ENCODE peak calls at places on chromosomes 4 and X, in five cellular contexts. Y, O, B, F and A are unnamed samples.

GRCh38 chrX:109312757-109313156 is 169.1 kb downstream of the GUCY2F start:
- DNase-seq in Y (no peak), O (no peak), B (no peak), F (no peak), A (no peak)

GRCh38 chr4:46505131-46505530 is 115.2 kb upstream of the GABRA2 start:
- DNase-seq in Y (no peak), O (no peak), B (no peak), F (no peak), A (no peak)

GRCh38 chr4:38132140-38132673 is 172.0 kb downstream of the PTTG2 start:
- DNase-seq in Y (no peak), O (no peak), B (peak; percentile 93), F (peak; percentile 33), A (no peak)

GRCh38 chr4:24980064-24980690 is 50.6 kb downstream of the LGI2 start:
- DNase-seq in Y (no peak), O (no peak), B (peak; percentile 67), F (peak; percentile 39), A (peak; percentile 68)

GRCh38 chr4:52015366-52015765 is 4.8 kb downstream of the LRRC66 start:
- DNase-seq in Y (no peak), O (no peak), B (peak; percentile 21), F (peak; percentile 16), A (no peak)

GRCh38 chr4:186740822-186741221 is 17.2 kb upstream of the FAT1 start:
- DNase-seq in Y (no peak), O (no peak), B (no peak), F (no peak), A (no peak)

GRCh38 chr4:54064317-54065275 is at the start of gene CHIC2:
- DNase-seq in Y (peak; percentile 97), O (peak; percentile 94), B (peak; percentile 93), F (peak; percentile 72), A (peak; percentile 92)

GRCh38 chr4:31768756-31769155 is 1048.6 kb downstream of the PCDH7 start:
- DNase-seq in Y (no peak), O (no peak), B (no peak), F (no peak), A (no peak)

GRCh38 chr4:71944956-71945355 is 86.8 kb upstream of the NPFFR2 start:
- DNase-seq in Y (no peak), O (no peak), B (no peak), F (no peak), A (no peak)

GRCh38 chr4:163063891-163064290 is 102.8 kb downstream of the NAF1 start:
- DNase-seq in Y (no peak), O (no peak), B (no peak), F (no peak), A (no peak)

GRCh38 chrX:123561439-123562215 is 171.2 kb downstream of the THOC2 start:
- DNase-seq in Y (no peak), O (no peak), B (no peak), F (no peak), A (no peak)

GRCh38 chrX:132748268-132748667 is 210.2 kb downstream of the HS6ST2 start:
- DNase-seq in Y (no peak), O (no peak), B (no peak), F (no peak), A (no peak)

GRCh38 chr4:163991268-163991667 is 496.8 kb downstream of the TMA16 start:
- DNase-seq in Y (no peak), O (no peak), B (no peak), F (no peak), A (no peak)

GRCh38 chr4:81314897-81315470 is 100.0 kb upstream of the PRKG2 start:
- DNase-seq in Y (no peak), O (no peak), B (peak; percentile 94), F (no peak), A (no peak)

GRCh38 chr4:183905593-183906485 is 732 bp downstream of the STOX2 start:
- DNase-seq in Y (no peak), O (peak; percentile 45), B (peak; percentile 47), F (no peak), A (no peak)

GRCh38 chr4:76203541-76203940 is 10.1 kb downstream of the SCARB2 start:
- DNase-seq in Y (no peak), O (no peak), B (no peak), F (no peak), A (no peak)

GRCh38 chr4:121822796-121823504 is 733 bp downstream of the CCNA2 start:
- DNase-seq in Y (peak; percentile 71), O (peak; percentile 33), B (peak; percentile 24), F (no peak), A (peak; percentile 57)

GRCh38 chr4:42965326-42965725 is 72.8 kb downstream of the GRXCR1 start:
- DNase-seq in Y (no peak), O (no peak), B (no peak), F (no peak), A (no peak)

GRCh38 chrX:152600853-152601635 is 36.7 kb upstream of the GABRQ start:
- DNase-seq in Y (no peak), O (no peak), B (no peak), F (no peak), A (no peak)

GRCh38 chr4:58413849-58414248 is 1303.7 kb upstream of the IGFBP7 start:
- DNase-seq in Y (no peak), O (no peak), B (no peak), F (no peak), A (no peak)

GRCh38 chr4:102387552-102388150 is 42.4 kb upstream of the SLC39A8 start:
- DNase-seq in Y (no peak), O (no peak), B (no peak), F (no peak), A (no peak)

GRCh38 chrX:154712781-154713391 is 38.0 kb downstream of the GAB3 start:
- DNase-seq in Y (no peak), O (no peak), B (peak; percentile 75), F (peak; percentile 55), A (peak; percentile 84)

GRCh38 chrX:46757052-46757451 is 1.9 kb downstream of the SLC9A7 start:
- DNase-seq in Y (no peak), O (no peak), B (no peak), F (no peak), A (no peak)

GRCh38 chr4:36310793-36311192 is 29.4 kb downstream of the DTHD1 start:
- DNase-seq in Y (no peak), O (no peak), B (no peak), F (no peak), A (peak; percentile 51)

GRCh38 chr4:76947369-76947768 is 2.2 kb upstream of the SEPTIN11 start:
- DNase-seq in Y (no peak), O (no peak), B (no peak), F (no peak), A (no peak)

GRCh38 chrX:7109838-7110793 is 37.4 kb upstream of the STS start:
- DNase-seq in Y (no peak), O (no peak), B (no peak), F (no peak), A (no peak)

GRCh38 chrX:10158279-10158939 is 1.6 kb downstream of the CLCN4 start:
- DNase-seq in Y (no peak), O (no peak), B (no peak), F (no peak), A (no peak)

GRCh38 chr4:163111588-163111987 is 55.1 kb downstream of the NAF1 start:
- DNase-seq in Y (no peak), O (no peak), B (peak; percentile 11), F (no peak), A (peak; percentile 9)

GRCh38 chrX:153766871-153767673 is 3.0 kb downstream of the PLXNB3 start:
- DNase-seq in Y (peak; percentile 64), O (peak; percentile 32), B (no peak), F (no peak), A (no peak)

GRCh38 chrX:12819231-12819630 is 28.0 kb downstream of the PRPS2 start:
- DNase-seq in Y (no peak), O (no peak), B (no peak), F (no peak), A (no peak)

GRCh38 chr4:88442636-88443260 is 14.2 kb upstream of the HERC5 start:
- DNase-seq in Y (no peak), O (peak; percentile 18), B (no peak), F (no peak), A (peak; percentile 14)

DNA sequence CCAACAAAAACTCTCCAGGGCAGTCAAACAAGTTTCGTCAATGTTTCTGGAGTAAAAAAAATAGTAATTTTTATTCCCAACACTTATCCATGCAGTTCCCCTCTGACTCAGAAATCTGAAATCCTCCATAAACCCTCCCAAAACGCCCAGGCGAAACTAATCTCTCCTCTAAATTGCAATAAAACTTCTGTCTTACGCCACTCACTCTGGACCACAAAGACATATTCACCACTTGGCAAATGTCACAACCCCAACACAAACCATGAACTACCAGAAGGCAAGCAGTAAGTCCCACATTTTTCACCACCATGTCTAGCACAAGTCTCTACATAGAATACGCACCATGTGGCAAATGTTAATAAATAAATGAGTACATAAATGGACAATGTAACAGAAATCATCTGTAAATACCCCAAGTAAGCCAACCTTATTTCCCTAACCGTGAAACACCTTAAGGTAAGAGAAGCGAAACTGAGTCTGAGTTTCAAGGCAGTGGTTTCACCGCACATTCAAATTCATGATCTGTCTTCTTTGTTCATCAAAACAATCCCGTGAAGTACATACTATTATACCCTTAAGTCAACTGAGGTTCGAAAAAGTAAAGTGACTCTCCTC is 1.6 kb downstream of the PAPSS1 start:
- DNase-seq in Y (no peak), O (no peak), B (no peak), F (no peak), A (no peak)
- H3K4me3 ChIP-seq in Y (peak overlapping the region; percentile 100), O (no peak overlapping the region), B (peak overlapping the region; percentile 89), F (peak overlapping the region; percentile 88), A (no peak overlapping the region)

DNA sequence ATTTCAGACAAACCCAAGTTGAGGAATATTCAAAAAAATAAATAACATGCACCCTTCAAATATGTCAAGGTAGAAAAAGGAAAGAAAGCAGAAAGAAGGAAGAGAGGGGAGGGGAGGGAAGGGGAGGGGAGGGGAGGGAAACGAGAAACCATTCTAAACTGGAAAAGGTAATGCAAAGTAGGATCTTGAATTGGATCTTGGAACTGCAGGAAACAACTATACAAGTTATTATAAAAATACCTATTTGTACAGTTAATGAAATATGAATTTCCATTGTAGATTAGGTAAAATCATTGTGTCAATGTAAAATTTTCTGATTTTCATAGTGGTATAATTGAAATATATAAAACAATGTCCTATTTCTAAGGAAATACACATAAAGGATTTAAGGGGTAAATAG is 668.4 kb downstream of the FAT4 start:
- DNase-seq in Y (no peak), O (no peak), B (no peak), F (no peak), A (no peak)
- H3K4me3 ChIP-seq in Y (no peak overlapping the region), O (no peak overlapping the region), B (no peak overlapping the region), F (no peak overlapping the region), A (no peak overlapping the region)

GRCh38 chr4:1512738-1513660 is 106.8 kb upstream of the NKX1-1 start:
- DNase-seq in Y (no peak), O (peak; percentile 65), B (no peak), F (no peak), A (no peak)
- H3K4me3 ChIP-seq in Y (peak overlapping the region; percentile 58), O (no peak overlapping the region), B (no peak overlapping the region), F (no peak overlapping the region), A (no peak overlapping the region)

GRCh38 chr4:154590329-154591006 is at the start of gene FGA:
- DNase-seq in Y (no peak), O (no peak), B (no peak), F (no peak), A (no peak)
- H3K4me3 ChIP-seq in Y (no peak within 1 kb of the TSS), O (no peak within 1 kb of the TSS), B (no peak within 1 kb of the TSS), F (no peak within 1 kb of the TSS), A (no peak within 1 kb of the TSS)